ENCODE peak calls at places on chromosomes 7 and 10, in eight cellular contexts. D is stomach, P is A549, W is spleen, T is tibial nerve, K is Peyer's patch, Q is IMR-90, Z is transverse colon. R is an unnamed sample.

GRCh38 chr10:123429631-123430257 is 236.4 kb upstream of the GPR26 start:
- DNase-seq in Q (no peak), D (no peak), P (no peak), T (no peak), W (no peak), K (no peak), Z (no peak), R (no peak)

GRCh38 chr7:155483868-155484325 is 26.0 kb downstream of the EN2 start:
- DNase-seq in T (no peak), W (no peak), D (no peak), Q (no peak), K (no peak), Z (no peak), P (no peak), R (no peak)

GRCh38 chr10:70267161-70267933 is 16.5 kb downstream of the NPFFR1 start:
- DNase-seq in Q (peak), P (peak), Z (peak), D (no peak), T (no peak), K (peak), W (no peak), R (no peak)

GRCh38 chr10:88991161-88991899 is 732 bp downstream of the FAS start:
- DNase-seq in K (peak), W (peak), P (peak), D (peak), Z (peak), Q (peak), T (peak), R (peak)

GRCh38 chr7:55018361-55019328 is at the start of gene EGFR:
- DNase-seq in Q (peak), Z (peak), D (peak), K (peak), P (peak), T (peak), W (peak), R (peak)

GRCh38 chr7:39429421-39429820 is 136.8 kb upstream of the YAE1 start:
- DNase-seq in Z (no peak), P (no peak), K (no peak), W (no peak), D (no peak), T (no peak), Q (no peak), R (no peak)

GRCh38 chr7:133044722-133045473 is 37.0 kb downstream of the CHCHD3 start:
- DNase-seq in K (no peak), Q (no peak), D (no peak), P (no peak), W (no peak), T (no peak), Z (no peak), R (no peak)

GRCh38 chr7:90816511-90817142 is 220.5 kb downstream of the CDK14 start:
- DNase-seq in Z (no peak), K (no peak), D (no peak), T (no peak), P (peak), W (no peak), Q (peak), R (no peak)

GRCh38 chr7:156019308-156019707 is 207.0 kb upstream of the SHH start:
- DNase-seq in T (no peak), P (no peak), K (no peak), W (no peak), Z (no peak), Q (no peak), D (no peak), R (no peak)

GRCh38 chr10:6267941-6268340 is 65.2 kb downstream of the PFKFB3 start:
- DNase-seq in Q (no peak), Z (no peak), D (peak), K (no peak), T (no peak), P (no peak), W (no peak), R (no peak)

DNA sequence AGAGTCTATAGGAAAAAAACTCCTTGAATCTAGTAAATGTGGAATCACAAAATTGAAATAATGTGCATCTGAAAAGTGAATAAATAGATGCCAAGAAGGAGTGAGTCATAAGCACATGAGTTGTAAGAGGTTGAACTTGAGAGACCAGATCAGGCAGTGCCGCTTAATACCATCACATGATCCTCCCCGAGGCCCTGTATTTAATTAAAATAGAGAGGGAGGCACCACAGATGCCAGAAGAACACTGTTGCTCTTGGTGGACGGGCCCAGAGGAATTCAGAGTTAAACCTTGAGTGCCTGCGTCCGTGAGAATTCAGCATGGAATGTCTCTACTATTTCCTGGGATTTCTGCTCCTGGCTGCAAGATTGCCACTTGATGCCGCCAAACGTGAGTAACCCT is at the start of gene GPNMB:
- DNase-seq in K (no peak), W (no peak), P (no peak), D (no peak), Z (peak), T (peak), Q (peak), R (peak)
- TF ChIP-seq POLR2A in K (no peak), W (no peak), P (no peak), D (no peak), Z (peak), T (peak), Q (no peak), R (peak)

GRCh38 chr7:140242057-140243031 is 65.6 kb upstream of the KDM7A start:
- DNase-seq in Q (no peak), Z (peak), K (peak), W (peak), T (no peak), D (peak), P (no peak), R (no peak)
- H3K27ac ChIP-seq in Q (no peak), Z (peak), K (peak), W (no peak), T (peak), D (peak), P (no peak), R (no peak)

DNA sequence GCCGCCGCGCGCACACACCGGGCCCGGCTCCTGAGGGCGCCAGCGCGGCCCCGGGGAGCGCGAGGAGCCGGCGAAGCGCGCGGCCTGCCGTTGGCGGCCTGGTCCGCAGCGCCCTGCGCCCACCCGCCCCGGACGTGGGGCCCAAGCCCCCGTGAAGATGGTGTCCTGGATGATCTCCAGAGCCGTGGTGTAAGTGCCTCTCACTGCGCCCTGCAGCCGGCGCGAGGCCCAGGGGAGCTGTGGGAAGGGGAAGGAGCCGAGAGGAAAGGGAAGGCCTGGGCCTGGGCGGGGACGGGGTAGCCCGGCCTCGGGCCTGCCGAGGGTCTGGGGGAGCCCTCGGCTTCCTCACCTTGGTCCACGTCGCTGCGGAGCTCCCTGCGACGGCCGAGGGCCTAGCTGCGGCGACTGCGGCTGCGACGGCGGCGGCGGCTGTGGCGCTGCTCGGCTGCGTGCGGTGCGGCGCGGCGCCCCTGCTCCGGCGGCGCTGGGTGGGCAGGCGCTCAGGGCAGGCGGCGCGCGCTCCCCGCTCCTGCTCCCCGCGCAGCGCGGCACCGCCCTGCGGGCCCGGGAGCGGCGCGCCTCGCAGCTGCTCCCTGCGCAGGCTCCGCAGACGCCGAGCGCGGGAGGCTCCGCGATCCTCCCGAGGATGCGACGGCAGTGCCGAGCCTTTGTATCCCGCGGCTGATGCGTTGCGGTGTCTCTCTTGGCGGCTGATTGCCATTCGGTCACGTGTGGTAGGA is at the start of gene REEP3:
- DNase-seq in D (peak), Q (peak), K (peak), T (peak), P (peak), Z (peak), W (peak), R (peak)
- TF ChIP-seq POLR2A in D (no peak), Q (peak), K (peak), T (no peak), P (peak), Z (peak), W (peak), R (peak)

GRCh38 chr10:7436490-7437100 is 25.8 kb upstream of the SFMBT2 start:
- DNase-seq in W (no peak), K (no peak), Q (peak), T (no peak), P (no peak), Z (no peak), D (no peak), R (no peak)
- H3K27ac ChIP-seq in W (no peak), K (no peak), Q (no peak), T (no peak), P (no peak), Z (no peak), D (no peak), R (no peak)

GRCh38 chr7:99919814-99920618 is 686 bp upstream of the TRIM4 start:
- DNase-seq in W (no peak), Q (peak), D (no peak), Z (no peak), K (no peak), T (no peak), P (peak), R (no peak)
- TF ChIP-seq POLR2A in W (no peak), Q (no peak), D (no peak), Z (no peak), K (no peak), T (no peak), P (no peak), R (no peak)

DNA sequence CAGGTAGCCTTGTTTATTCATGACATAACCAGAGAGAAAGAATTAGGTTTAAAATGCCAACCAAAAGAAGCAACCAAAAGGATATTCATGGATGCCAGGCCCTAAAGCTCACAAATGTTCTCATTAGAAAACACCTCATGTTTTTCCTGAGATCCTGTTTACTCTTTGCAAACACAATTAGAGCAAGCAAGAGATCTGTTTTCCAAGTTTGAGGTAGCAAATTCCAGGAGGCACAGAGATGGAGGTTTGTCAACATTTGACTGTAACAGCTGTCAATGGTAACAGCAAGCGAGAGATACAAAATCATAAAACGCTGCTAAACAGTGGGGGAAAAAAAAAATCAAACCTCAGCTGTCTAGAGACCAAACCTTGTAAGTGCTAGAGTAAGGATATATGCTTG is 182.2 kb downstream of the PLXDC2 start:
- DNase-seq in Q (no peak), K (no peak), W (no peak), T (no peak), Z (no peak), D (no peak), P (no peak), R (no peak)
- H3K27ac ChIP-seq in Q (no peak), K (no peak), W (no peak), T (no peak), Z (no peak), D (no peak), P (no peak), R (no peak)

GRCh38 chr7:140673063-140673769 is 471 bp downstream of the ADCK2 start:
- DNase-seq in D (peak), T (no peak), Z (peak), Q (no peak), W (peak), P (peak), K (peak), R (peak)
- TF ChIP-seq POLR2A in D (no peak), T (no peak), Z (peak), Q (no peak), W (no peak), P (no peak), K (peak), R (peak)